ENCODE peak calls at places on chromosomes 16 and 17, in five cellular contexts. One of them, this sample, is unnamed.

GRCh38 chr16:1493746-1494094 is 560 bp downstream of the TELO2 start:
- DNase-seq in naive B cell: no peak
- DNase-seq in activated T-helper 9 cell treated with anti-CD3 and anti-CD28 coated beads, Interleukin-2, amount 50 U/mL, for 16 hours: no peak
- DNase-seq in T-cell: no peak
- DNase-seq in cardiac fibroblast: peak
- DNase-seq in this sample: peak

GRCh38 chr16:62068747-62069146 is 32.5 kb upstream of the CDH8 start:
- DNase-seq in cardiac fibroblast: peak
- DNase-seq in naive B cell: no peak
- DNase-seq in T-cell: no peak
- DNase-seq in activated T-helper 9 cell treated with anti-CD3 and anti-CD28 coated beads, Interleukin-2, amount 50 U/mL, for 16 hours: no peak
- DNase-seq in this sample: peak

GRCh38 chr17:45941395-45941794 is 47.0 kb downstream of the MAPT start:
- DNase-seq in activated T-helper 9 cell treated with anti-CD3 and anti-CD28 coated beads, Interleukin-2, amount 50 U/mL, for 16 hours: no peak
- DNase-seq in cardiac fibroblast: no peak
- DNase-seq in naive B cell: no peak
- DNase-seq in T-cell: no peak
- DNase-seq in this sample: no peak

GRCh38 chr17:72816406-72816805 is 276.1 kb downstream of the SLC39A11 start:
- DNase-seq in cardiac fibroblast: no peak
- DNase-seq in activated T-helper 9 cell treated with anti-CD3 and anti-CD28 coated beads, Interleukin-2, amount 50 U/mL, for 16 hours: no peak
- DNase-seq in naive B cell: no peak
- DNase-seq in T-cell: no peak
- DNase-seq in this sample: no peak

GRCh38 chr17:10295728-10296343 is 77.0 kb downstream of the MYH13 start:
- DNase-seq in T-cell: peak
- DNase-seq in cardiac fibroblast: peak
- DNase-seq in naive B cell: peak
- DNase-seq in activated T-helper 9 cell treated with anti-CD3 and anti-CD28 coated beads, Interleukin-2, amount 50 U/mL, for 16 hours: no peak
- DNase-seq in this sample: peak

GRCh38 chr17:61312406-61313295 is 87.0 kb upstream of the TBX2 start:
- DNase-seq in T-cell: no peak
- DNase-seq in cardiac fibroblast: no peak
- DNase-seq in activated T-helper 9 cell treated with anti-CD3 and anti-CD28 coated beads, Interleukin-2, amount 50 U/mL, for 16 hours: no peak
- DNase-seq in naive B cell: no peak
- DNase-seq in this sample: no peak

GRCh38 chr17:42002792-42003301 is 14.4 kb downstream of the DNAJC7 start:
- DNase-seq in T-cell: no peak
- DNase-seq in cardiac fibroblast: peak
- DNase-seq in activated T-helper 9 cell treated with anti-CD3 and anti-CD28 coated beads, Interleukin-2, amount 50 U/mL, for 16 hours: no peak
- DNase-seq in naive B cell: no peak
- DNase-seq in this sample: no peak

GRCh38 chr16:74034862-74035261 is 261.8 kb upstream of the PSMD7 start:
- DNase-seq in T-cell: no peak
- DNase-seq in cardiac fibroblast: peak
- DNase-seq in naive B cell: no peak
- DNase-seq in activated T-helper 9 cell treated with anti-CD3 and anti-CD28 coated beads, Interleukin-2, amount 50 U/mL, for 16 hours: no peak
- DNase-seq in this sample: peak

GRCh38 chr16:82882249-82882648 is 255.5 kb downstream of the CDH13 start:
- DNase-seq in cardiac fibroblast: no peak
- DNase-seq in naive B cell: no peak
- DNase-seq in activated T-helper 9 cell treated with anti-CD3 and anti-CD28 coated beads, Interleukin-2, amount 50 U/mL, for 16 hours: no peak
- DNase-seq in T-cell: no peak
- DNase-seq in this sample: no peak

GRCh38 chr17:82577300-82577699 is 57.8 kb downstream of the FOXK2 start:
- DNase-seq in naive B cell: no peak
- DNase-seq in T-cell: no peak
- DNase-seq in cardiac fibroblast: no peak
- DNase-seq in activated T-helper 9 cell treated with anti-CD3 and anti-CD28 coated beads, Interleukin-2, amount 50 U/mL, for 16 hours: no peak
- DNase-seq in this sample: no peak

GRCh38 chr17:18319604-18320256 is 4.6 kb downstream of the SMCR8 start:
- DNase-seq in activated T-helper 9 cell treated with anti-CD3 and anti-CD28 coated beads, Interleukin-2, amount 50 U/mL, for 16 hours: no peak
- DNase-seq in cardiac fibroblast: peak
- DNase-seq in T-cell: no peak
- DNase-seq in naive B cell: no peak
- DNase-seq in this sample: no peak

GRCh38 chr16:2874584-2875362 is 8.2 kb upstream of the FLYWCH2 start:
- DNase-seq in naive B cell: peak
- DNase-seq in cardiac fibroblast: peak
- DNase-seq in T-cell: peak
- DNase-seq in activated T-helper 9 cell treated with anti-CD3 and anti-CD28 coated beads, Interleukin-2, amount 50 U/mL, for 16 hours: peak
- DNase-seq in this sample: peak

GRCh38 chr17:35752471-35752870 is 568 bp downstream of the GAS2L2 start:
- DNase-seq in T-cell: no peak
- DNase-seq in activated T-helper 9 cell treated with anti-CD3 and anti-CD28 coated beads, Interleukin-2, amount 50 U/mL, for 16 hours: no peak
- DNase-seq in cardiac fibroblast: no peak
- DNase-seq in naive B cell: no peak
- DNase-seq in this sample: no peak

GRCh38 chr17:59234631-59235030 is 14.3 kb downstream of the GDPD1 start:
- DNase-seq in activated T-helper 9 cell treated with anti-CD3 and anti-CD28 coated beads, Interleukin-2, amount 50 U/mL, for 16 hours: no peak
- DNase-seq in cardiac fibroblast: no peak
- DNase-seq in naive B cell: no peak
- DNase-seq in T-cell: no peak
- DNase-seq in this sample: no peak

GRCh38 chr16:67987460-67988160 is 7.3 kb upstream of the DPEP3 start:
- DNase-seq in naive B cell: no peak
- DNase-seq in T-cell: no peak
- DNase-seq in cardiac fibroblast: peak
- DNase-seq in activated T-helper 9 cell treated with anti-CD3 and anti-CD28 coated beads, Interleukin-2, amount 50 U/mL, for 16 hours: no peak
- DNase-seq in this sample: no peak

GRCh38 chr16:25897677-25898076 is 205.9 kb downstream of the HS3ST4 start:
- DNase-seq in T-cell: no peak
- DNase-seq in cardiac fibroblast: no peak
- DNase-seq in naive B cell: no peak
- DNase-seq in activated T-helper 9 cell treated with anti-CD3 and anti-CD28 coated beads, Interleukin-2, amount 50 U/mL, for 16 hours: no peak
- DNase-seq in this sample: no peak

GRCh38 chr17:9645858-9646555 is 690 bp downstream of the USP43 start:
- DNase-seq in T-cell: no peak
- DNase-seq in activated T-helper 9 cell treated with anti-CD3 and anti-CD28 coated beads, Interleukin-2, amount 50 U/mL, for 16 hours: no peak
- DNase-seq in cardiac fibroblast: no peak
- DNase-seq in naive B cell: peak
- DNase-seq in this sample: peak

GRCh38 chr16:4116328-4117249 is at the start of gene ADCY9:
- DNase-seq in T-cell: peak
- DNase-seq in activated T-helper 9 cell treated with anti-CD3 and anti-CD28 coated beads, Interleukin-2, amount 50 U/mL, for 16 hours: peak
- DNase-seq in naive B cell: peak
- DNase-seq in cardiac fibroblast: peak
- DNase-seq in this sample: peak

GRCh38 chr16:85800321-85800669 is 800 bp downstream of the COX4I1 start:
- DNase-seq in cardiac fibroblast: no peak
- DNase-seq in T-cell: peak
- DNase-seq in naive B cell: no peak
- DNase-seq in activated T-helper 9 cell treated with anti-CD3 and anti-CD28 coated beads, Interleukin-2, amount 50 U/mL, for 16 hours: peak
- DNase-seq in this sample: no peak